ENCODE peak calls at places on chromosomes 1 and 21, in six cellular contexts. C is spleen, F is body of pancreas, S is HAP-1, Z is suprapubic skin, K is Karpas-422. R is an unnamed sample. For H3K4me1, the result is how much of the 10 kb centered on the place peaks cover.

GRCh38 chr1:234933031-234933430 is 195.6 kb downstream of the TOMM20 start:
- DNase-seq in C (no peak), F (peak), S (no peak), Z (peak), K (no peak), R (no peak)

GRCh38 chr1:107536266-107536665 is 395.4 kb downstream of the NTNG1 start:
- DNase-seq in C (no peak), F (no peak), S (no peak), Z (no peak), K (no peak), R (no peak)

GRCh38 chr21:44013380-44014088 is 1.4 kb downstream of the TRAPPC10 start:
- DNase-seq in C (no peak), F (no peak), S (peak), Z (peak), K (no peak), R (no peak)

GRCh38 chr1:74908131-74908530 is 175.2 kb downstream of the TYW3 start:
- DNase-seq in C (no peak), F (no peak), S (no peak), Z (no peak), K (no peak), R (no peak)

GRCh38 chr21:29443398-29444010 is 144.8 kb downstream of the BACH1 start:
- DNase-seq in C (no peak), F (no peak), S (no peak), Z (no peak), K (no peak), R (no peak)

GRCh38 chr1:3080236-3080964 is 11.4 kb downstream of the PRDM16 start:
- DNase-seq in C (no peak), F (no peak), S (no peak), Z (no peak), K (no peak), R (no peak)

GRCh38 chr1:156797212-156797871 is 19.3 kb downstream of the SH2D2A start:
- DNase-seq in C (no peak), F (peak), S (peak), Z (peak), K (peak), R (peak)

GRCh38 chr1:210347112-210347511 is 18.4 kb downstream of the HHAT start:
- DNase-seq in C (no peak), F (no peak), S (no peak), Z (no peak), K (no peak), R (no peak)

GRCh38 chr1:19013826-19014548 is 57.5 kb upstream of the IFFO2 start:
- DNase-seq in C (no peak), F (no peak), S (no peak), Z (no peak), K (no peak), R (peak)

GRCh38 chr1:11531314-11531870 is 52.4 kb downstream of the DISP3 start:
- DNase-seq in C (peak), F (no peak), S (no peak), Z (no peak), K (no peak), R (no peak)

GRCh38 chr1:78060857-78061563 is 15.2 kb downstream of the GIPC2 start:
- DNase-seq in C (no peak), F (no peak), S (no peak), Z (no peak), K (no peak), R (no peak)

GRCh38 chr1:70072239-70072751 is 133.1 kb downstream of the LRRC40 start:
- DNase-seq in C (no peak), F (no peak), S (no peak), Z (no peak), K (no peak), R (no peak)

GRCh38 chr21:46425566-46425965 is 33.1 kb upstream of the DIP2A start:
- DNase-seq in C (peak), F (no peak), S (no peak), Z (no peak), K (no peak), R (no peak)

GRCh38 chr1:79781261-79781660 is 774.7 kb upstream of the ADGRL4 start:
- DNase-seq in C (no peak), F (no peak), S (no peak), Z (no peak), K (no peak), R (no peak)

GRCh38 chr1:10250663-10251062 is 40.3 kb downstream of the KIF1B start:
- DNase-seq in C (no peak), F (no peak), S (peak), Z (no peak), K (no peak), R (no peak)

GRCh38 chr1:48309564-48310082 is 87.1 kb downstream of the SLC5A9 start:
- DNase-seq in C (no peak), F (no peak), S (peak), Z (no peak), K (no peak), R (no peak)

GRCh38 chr1:156746716-156747631 is 4.5 kb downstream of the HDGF start:
- DNase-seq in C (peak), F (peak), S (peak), Z (peak), K (peak), R (peak)

GRCh38 chr1:5756434-5757176 is 235.6 kb downstream of the NPHP4 start:
- DNase-seq in C (peak), F (no peak), S (no peak), Z (no peak), K (no peak), R (no peak)

DNA sequence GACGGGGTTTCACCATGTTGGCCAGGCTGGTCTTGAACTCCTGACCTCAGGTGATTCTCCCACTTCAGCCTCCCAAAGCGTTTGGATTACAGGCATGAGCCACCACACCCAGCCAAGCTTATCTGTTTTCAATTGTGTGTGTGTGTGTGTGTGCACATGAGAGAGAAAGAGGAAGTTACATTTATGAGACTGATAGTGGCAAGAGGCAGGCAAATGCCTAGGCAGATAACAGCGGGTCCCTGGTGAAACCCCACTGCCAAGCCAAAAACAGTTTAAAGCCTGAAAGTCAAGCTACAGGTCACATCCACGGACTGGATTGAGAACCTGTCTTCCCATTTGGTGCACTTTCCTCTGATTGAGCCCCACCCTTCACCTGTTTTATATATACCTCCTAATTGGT is 35.1 kb upstream of the IFNGR2 start:
- DNase-seq in C (no peak), F (no peak), S (no peak), Z (no peak), K (peak), R (no peak)
- H3K4me1 ChIP-seq in C (under half), F (under half), S (under half), Z (under half), K (under half), R (under half)

GRCh38 chr1:54357967-54358366 is 48.2 kb downstream of the SSBP3 start:
- DNase-seq in C (no peak), F (no peak), S (no peak), Z (no peak), K (no peak), R (no peak)

GRCh38 chr1:54358503-54359168 is 47.6 kb downstream of the SSBP3 start:
- DNase-seq in C (no peak), F (no peak), S (no peak), Z (no peak), K (no peak), R (no peak)

GRCh38 chr1:54359393-54360162 is 46.6 kb downstream of the SSBP3 start:
- DNase-seq in C (no peak), F (no peak), S (no peak), Z (no peak), K (no peak), R (no peak)

GRCh38 chr1:54361342-54361741 is 44.9 kb downstream of the SSBP3 start:
- DNase-seq in C (no peak), F (no peak), S (no peak), Z (no peak), K (no peak), R (no peak)

GRCh38 chr1:54360165-54361005 is 45.8 kb downstream of the SSBP3 start:
- DNase-seq in C (no peak), F (no peak), S (no peak), Z (no peak), K (peak), R (no peak)
- H3K4me1 ChIP-seq in C (under half), F (under half), S (under half), Z (under half), K (under half), R (under half)

GRCh38 chr1:33331444-33332356 is 10.8 kb upstream of the A3GALT2 start:
- DNase-seq in C (peak), F (no peak), S (no peak), Z (peak), K (no peak), R (no peak)

GRCh38 chr1:33328817-33329216 is 7.9 kb upstream of the A3GALT2 start:
- DNase-seq in C (peak), F (no peak), S (no peak), Z (peak), K (no peak), R (no peak)

GRCh38 chr1:33329600-33330305 is 8.9 kb upstream of the A3GALT2 start:
- DNase-seq in C (peak), F (no peak), S (no peak), Z (peak), K (no peak), R (no peak)

GRCh38 chr1:33330906-33331305 is 10.0 kb upstream of the A3GALT2 start:
- DNase-seq in C (peak), F (no peak), S (no peak), Z (peak), K (no peak), R (no peak)

DNA sequence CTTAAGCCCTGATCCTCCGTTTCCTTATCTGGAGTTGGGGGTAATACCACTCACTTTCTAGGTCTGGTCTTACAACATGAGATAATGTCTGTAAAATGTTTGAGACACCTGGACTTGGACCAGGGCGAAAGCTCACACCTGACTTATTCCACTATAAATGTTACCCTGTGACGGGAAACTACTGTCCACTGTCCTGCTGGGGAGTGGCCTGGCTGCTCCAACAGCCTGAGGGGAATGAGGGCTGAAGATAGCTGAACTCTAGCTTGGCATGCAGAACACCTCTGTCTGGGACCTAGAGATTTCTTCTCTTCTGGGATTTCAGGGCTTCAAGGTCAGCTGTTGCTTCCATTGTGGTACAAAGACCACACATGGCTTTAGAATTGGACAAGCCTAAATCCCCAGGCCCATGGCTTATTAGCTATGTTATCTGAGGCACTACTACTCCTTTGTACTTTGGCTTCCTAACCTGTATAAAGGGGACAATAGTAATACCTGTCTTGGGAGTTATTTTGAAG is 9.5 kb upstream of the A3GALT2 start:
- DNase-seq in C (peak), F (no peak), S (no peak), Z (no peak), K (no peak), R (no peak)
- H3K4me1 ChIP-seq in C (under half), F (under half), S (under half), Z (half or more), K (under half), R (under half)

DNA sequence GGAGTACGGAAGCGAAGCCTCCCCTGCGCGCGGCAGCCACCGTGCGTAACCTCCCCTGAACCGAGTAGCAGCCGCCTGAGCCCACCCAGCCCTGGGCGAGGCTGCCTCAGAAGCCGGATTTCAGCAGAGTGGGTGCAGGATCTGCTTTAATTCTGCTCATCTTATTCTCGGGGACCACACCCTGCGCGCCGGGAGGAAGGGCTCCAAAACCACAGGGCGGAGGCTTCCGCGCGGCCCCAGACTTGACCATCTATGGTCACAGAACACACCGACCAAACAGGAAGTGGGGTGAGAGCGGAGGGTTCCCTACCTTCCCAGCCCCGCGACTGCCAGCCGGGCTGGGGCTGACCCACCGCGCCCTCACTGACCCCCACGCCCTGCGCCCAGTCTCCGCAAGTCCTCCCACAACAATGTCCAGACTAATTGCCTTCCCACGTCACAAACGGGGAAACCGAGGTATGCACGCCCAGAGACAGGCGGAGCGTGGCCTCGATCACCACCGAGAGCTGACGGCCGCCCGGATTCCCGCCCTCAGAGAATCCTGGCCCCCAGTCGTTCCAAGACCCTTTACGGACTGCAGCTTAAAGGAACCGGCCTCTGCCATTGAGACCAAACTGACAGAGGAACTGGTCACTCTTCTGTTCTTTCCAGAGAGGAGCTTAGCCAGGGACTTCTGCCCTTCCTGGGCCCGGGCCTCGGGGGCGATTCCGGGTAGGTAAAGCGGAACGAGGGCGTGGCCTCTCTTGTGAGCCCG is 595 bp upstream of the CAP1 start:
- DNase-seq in C (peak), F (peak), S (peak), Z (peak), K (peak), R (peak)
- H3K4me1 ChIP-seq in C (under half), F (under half), S (under half), Z (half or more), K (under half), R (under half)